ENCODE peak calls at places on chromosomes 13 and 19, in four cellular contexts. R is non-pigmented ciliary epithelial cell, N is left lung, V is WERI-Rb-1. E is an unnamed sample.

GRCh38 chr19:34215006-34215665 is 39.2 kb upstream of the GARRE1 start:
- DNase-seq in N (no peak), R (no peak), V (no peak), E (no peak)

GRCh38 chr19:8445488-8446001 is 770 bp downstream of the HNRNPM start:
- DNase-seq in N (peak; percentile 92), V (peak; percentile 65), R (no peak), E (no peak)

GRCh38 chr19:35123573-35123972 is 8.0 kb downstream of the FXYD3 start:
- DNase-seq in N (peak; percentile 81), V (no peak), R (no peak), E (no peak)

GRCh38 chr19:19146000-19146608 is 7.8 kb upstream of the TMEM161A start:
- DNase-seq in V (peak; percentile 81), N (peak; percentile 96), R (peak; percentile 11), E (no peak)

GRCh38 chr19:43524922-43525835 is 1.8 kb downstream of the ETHE1 start:
- DNase-seq in V (no peak), R (no peak), N (peak; percentile 85), E (no peak)

GRCh38 chr13:94620286-94620896 is 18.7 kb downstream of the GPR180 start:
- DNase-seq in R (no peak), N (no peak), V (peak; percentile 73), E (no peak)

GRCh38 chr13:102461302-102461701 is 59.5 kb upstream of the FGF14 start:
- DNase-seq in R (no peak), N (no peak), V (no peak), E (no peak)

GRCh38 chr13:50081106-50081898 is 66.1 kb downstream of the KCNRG start:
- DNase-seq in V (peak; percentile 51), R (no peak), N (peak; percentile 90), E (no peak)

GRCh38 chr19:16328824-16329482 is 4.3 kb downstream of the KLF2 start:
- DNase-seq in R (no peak), V (no peak), N (no peak), E (no peak)

GRCh38 chr13:99969934-99970760 is 1.4 kb downstream of the ZIC5 start:
- DNase-seq in V (peak; percentile 91), R (no peak), N (peak; percentile 66), E (no peak)

GRCh38 chr19:16233081-16233776 is 35.5 kb downstream of the AP1M1 start:
- DNase-seq in R (no peak), V (no peak), N (peak; percentile 54), E (no peak)

GRCh38 chr13:60655268-60655667 is 258.2 kb downstream of the TDRD3 start:
- DNase-seq in N (no peak), R (no peak), V (no peak), E (no peak)

GRCh38 chr19:58279042-58279924 is 528 bp downstream of the ZNF8 start:
- DNase-seq in V (peak; percentile 87), N (peak; percentile 90), R (peak; percentile 32), E (no peak)

GRCh38 chr13:78649997-78650724 is 8.8 kb downstream of the OBI1 start:
- DNase-seq in V (no peak), N (no peak), R (no peak), E (no peak)

GRCh38 chr13:99053636-99054233 is 75.9 kb upstream of the DOCK9 start:
- DNase-seq in R (no peak), V (peak; percentile 97), N (no peak), E (no peak)

GRCh38 chr13:75326173-75327131 is 155.5 kb downstream of the TBC1D4 start:
- DNase-seq in V (no peak), R (no peak), N (no peak), E (no peak)

GRCh38 chr13:27744861-27745260 is 47.4 kb upstream of the GSX1 start:
- DNase-seq in R (no peak), N (no peak), V (no peak), E (no peak)

GRCh38 chr19:5804516-5805464 is at the start of gene NRTN:
- DNase-seq in N (peak; percentile 78), R (no peak), V (peak; percentile 57), E (no peak)

GRCh38 chr19:29487432-29487831 is 38.4 kb upstream of the VSTM2B start:
- DNase-seq in N (no peak), V (no peak), R (no peak), E (no peak)

GRCh38 chr19:8123683-8124082 is 25.7 kb downstream of the FBN3 start:
- DNase-seq in N (no peak), V (no peak), R (no peak), E (no peak)

GRCh38 chr13:112837371-112838037 is 131.5 kb upstream of the MCF2L start:
- DNase-seq in V (no peak), R (no peak), N (no peak), E (no peak)

GRCh38 chr13:27401210-27401609 is 23.2 kb upstream of the GTF3A start:
- DNase-seq in N (no peak), V (no peak), R (no peak), E (no peak)

GRCh38 chr19:289651-290538 is 1.3 kb downstream of the PLPP2 start:
- DNase-seq in R (no peak), V (no peak), N (peak; percentile 82), E (no peak)

GRCh38 chr13:26629260-26629659 is 71.8 kb downstream of the WASF3 start:
- DNase-seq in N (no peak), V (peak; percentile 65), R (no peak), E (no peak)

GRCh38 chr19:35498984-35499383 is 8.7 kb upstream of the KRTDAP start:
- DNase-seq in N (no peak), V (no peak), R (no peak), E (no peak)

GRCh38 chr13:98327326-98328314 is 150.6 kb upstream of the RNF113B start:
- DNase-seq in N (no peak), V (no peak), R (peak; percentile 42), E (peak; percentile 56)